ENCODE peak calls at places on chromosomes 2 and 18, in six cellular contexts. D is osteoblast, Q is epithelial cell of esophagus, X is RWPE1, S is astrocyte, O is HFF-Myc. L is an unnamed sample.

GRCh38 chr2:45006942-45007287 is 2.3 kb downstream of the SIX2 start:
- DNase-seq in D (peak), Q (no peak), X (no peak), S (no peak), O (no peak), L (no peak)

GRCh38 chr2:105610444-105611327 is 134.0 kb upstream of the NCK2 start:
- DNase-seq in D (peak), Q (peak), X (no peak), S (no peak), O (no peak), L (no peak)

GRCh38 chr2:181371195-181371594 is 86.0 kb upstream of the ITGA4 start:
- DNase-seq in D (no peak), Q (no peak), X (no peak), S (no peak), O (no peak), L (no peak)

GRCh38 chr2:20400306-20400705 is 46.6 kb upstream of the RHOB start:
- DNase-seq in D (peak), Q (no peak), X (no peak), S (no peak), O (no peak), L (no peak)

GRCh38 chr18:11245889-11246288 is 96.5 kb upstream of the PIEZO2 start:
- DNase-seq in D (no peak), Q (no peak), X (no peak), S (no peak), O (peak), L (no peak)

GRCh38 chr18:8869696-8870095 is 164.3 kb downstream of the MTCL1 start:
- DNase-seq in D (no peak), Q (no peak), X (no peak), S (no peak), O (no peak), L (no peak)

GRCh38 chr2:229417906-229418305 is 146.8 kb upstream of the PID1 start:
- DNase-seq in D (no peak), Q (no peak), X (no peak), S (no peak), O (no peak), L (peak)

GRCh38 chr2:86010083-86010482 is 95.6 kb downstream of the POLR1A start:
- DNase-seq in D (no peak), Q (peak), X (no peak), S (no peak), O (no peak), L (no peak)

GRCh38 chr2:233164967-233165366 is 86.5 kb upstream of the ATG16L1 start:
- DNase-seq in D (no peak), Q (no peak), X (no peak), S (no peak), O (no peak), L (no peak)

GRCh38 chr2:20343128-20343527 is 7.5 kb downstream of the PUM2 start:
- DNase-seq in D (no peak), Q (peak), X (no peak), S (peak), O (no peak), L (no peak)

GRCh38 chr2:234951386-234952269 is at the start of gene SH3BP4:
- DNase-seq in D (peak), Q (peak), X (peak), S (peak), O (no peak), L (peak)

GRCh38 chr2:227341553-227341952 is 16.5 kb downstream of the MFF start:
- DNase-seq in D (no peak), Q (no peak), X (no peak), S (no peak), O (no peak), L (no peak)